ENCODE peak calls at places on chromosome 1, in five cellular contexts. L, E, N, G and S are unnamed samples.

GRCh38 chr1:41515131-41515678 is 30.7 kb upstream of the EDN2 start:
- DNase-seq in E (no peak), G (no peak), N (peak), L (no peak), S (no peak)

GRCh38 chr1:85349224-85349623 is 72.8 kb upstream of the BCL10 start:
- DNase-seq in E (no peak), L (no peak), G (no peak), N (peak), S (no peak)

GRCh38 chr1:80706526-80706925 is 1094.2 kb upstream of the ADGRL2 start:
- DNase-seq in L (no peak), G (no peak), N (no peak), E (no peak), S (no peak)

GRCh38 chr1:29197590-29197924 is 15.9 kb upstream of the SRSF4 start:
- DNase-seq in L (peak), E (no peak), N (peak), G (no peak), S (no peak)

GRCh38 chr1:150999051-150999674 is 7.5 kb downstream of the MINDY1 start:
- DNase-seq in N (peak), G (no peak), E (no peak), L (no peak), S (peak)

GRCh38 chr1:199759268-199759724 is 268.2 kb upstream of the NR5A2 start:
- DNase-seq in N (peak), E (no peak), G (no peak), L (peak), S (peak)

GRCh38 chr1:153881764-153882163 is 41.0 kb downstream of the GATAD2B start:
- DNase-seq in G (no peak), E (no peak), N (no peak), L (no peak), S (peak)

GRCh38 chr1:168391759-168392681 is 111.3 kb downstream of the TBX19 start:
- DNase-seq in N (peak), E (no peak), L (no peak), G (no peak), S (no peak)

GRCh38 chr1:151061012-151061401 is 810 bp downstream of the MLLT11 start:
- DNase-seq in N (peak), E (no peak), G (no peak), L (no peak), S (no peak)

GRCh38 chr1:9315411-9316079 is 22.9 kb downstream of the SPSB1 start:
- DNase-seq in L (no peak), E (no peak), N (no peak), G (no peak), S (peak)

GRCh38 chr1:23152966-23153684 is 15.5 kb downstream of the LUZP1 start:
- DNase-seq in E (no peak), N (no peak), L (no peak), G (no peak), S (no peak)

GRCh38 chr1:42784946-42785693 is at the start of gene TMEM269:
- DNase-seq in E (no peak), L (no peak), N (no peak), G (no peak), S (no peak)

GRCh38 chr1:219174672-219175564 is 1.2 kb downstream of the LYPLAL1 start:
- DNase-seq in N (peak), G (peak), L (no peak), E (no peak), S (peak)

GRCh38 chr1:214259353-214259982 is 21.5 kb upstream of the SMYD2 start:
- DNase-seq in N (peak), E (no peak), L (no peak), G (no peak), S (no peak)

GRCh38 chr1:153456396-153456795 is 4.1 kb downstream of the S100A7 start:
- DNase-seq in E (no peak), N (no peak), G (no peak), L (no peak), S (no peak)

DNA sequence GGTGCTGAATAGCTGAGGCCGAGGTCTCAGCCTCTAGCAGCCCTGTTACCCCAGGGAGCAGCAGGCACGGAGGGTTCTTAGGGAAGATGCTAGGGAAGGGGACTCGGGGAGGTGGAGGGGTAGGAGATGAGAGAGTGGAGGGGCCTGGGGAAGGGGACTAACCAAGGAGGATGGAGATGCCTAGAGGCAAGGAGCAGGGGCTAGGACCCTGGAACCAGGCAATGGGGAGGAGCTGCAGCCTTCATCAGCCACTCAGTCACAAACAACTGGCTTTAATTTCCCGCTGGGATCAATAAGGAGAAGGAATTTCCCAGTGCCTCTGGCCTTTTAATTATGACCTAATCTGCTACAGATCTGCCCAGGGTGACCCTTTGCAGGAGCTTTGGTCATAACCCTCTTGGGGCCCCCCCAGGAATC is 2.9 kb upstream of the CRABP2 start:
- DNase-seq in L (no peak), G (no peak), N (no peak), E (no peak), S (no peak)
- H3K4me3 ChIP-seq in L (no peak), G (no peak), N (no peak), E (no peak), S (no peak)

GRCh38 chr1:223834660-223835263 is 11.0 kb downstream of the TP53BP2 start:
- DNase-seq in G (peak), E (no peak), L (no peak), N (peak), S (peak)
- H3K4me3 ChIP-seq in G (no peak), E (no peak), L (no peak), N (peak), S (peak)

DNA sequence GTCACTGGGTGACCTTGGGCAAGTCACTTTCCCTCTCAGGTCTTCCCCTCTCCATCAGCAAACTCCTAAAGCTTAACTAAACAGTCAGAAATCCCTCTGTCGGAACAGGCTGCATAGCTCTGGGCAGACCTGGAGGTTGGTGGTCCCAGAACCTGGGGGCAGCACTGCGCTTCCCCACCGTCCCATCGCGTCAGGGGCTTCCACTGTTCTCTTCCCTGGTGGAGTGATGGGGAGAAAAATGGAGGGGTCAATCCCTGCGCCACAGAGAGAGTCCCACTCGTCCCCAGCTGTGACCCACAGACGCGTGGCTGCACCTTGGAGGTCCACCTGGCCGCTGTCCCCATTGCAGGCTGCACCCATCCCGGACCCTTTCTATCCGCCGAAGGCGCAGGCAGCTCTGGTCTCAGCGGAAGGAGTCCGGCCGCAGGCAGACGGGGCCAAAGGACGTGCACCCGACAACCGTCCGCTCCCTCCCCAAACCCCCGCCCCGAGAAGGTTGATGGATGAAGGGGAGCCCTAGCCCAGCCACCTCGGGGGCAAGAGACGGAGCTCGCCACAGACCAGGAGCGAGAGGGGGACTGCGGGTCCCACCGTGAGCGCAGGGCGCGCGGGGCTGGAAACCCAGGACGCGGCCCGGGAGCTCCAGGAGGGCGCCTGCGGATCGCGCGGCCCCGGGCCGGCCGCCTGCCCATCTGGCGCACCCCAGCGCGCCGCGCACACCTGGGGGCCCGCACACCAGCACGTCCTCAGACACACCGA is 585 bp upstream of the WNT3A start:
- DNase-seq in L (no peak), G (no peak), N (no peak), E (no peak), S (no peak)
- H3K4me3 ChIP-seq in L (peak), G (no peak), N (peak), E (peak), S (no peak)

GRCh38 chr1:221228594-221228993 is 349.4 kb downstream of the HLX start:
- DNase-seq in N (no peak), G (no peak), E (no peak), L (no peak), S (no peak)

GRCh38 chr1:221227872-221228337 is 348.7 kb downstream of the HLX start:
- DNase-seq in N (no peak), E (no peak), L (no peak), G (no peak), S (no peak)

GRCh38 chr1:221227460-221227859 is 348.2 kb downstream of the HLX start:
- DNase-seq in G (no peak), N (no peak), E (no peak), L (no peak), S (no peak)

DNA sequence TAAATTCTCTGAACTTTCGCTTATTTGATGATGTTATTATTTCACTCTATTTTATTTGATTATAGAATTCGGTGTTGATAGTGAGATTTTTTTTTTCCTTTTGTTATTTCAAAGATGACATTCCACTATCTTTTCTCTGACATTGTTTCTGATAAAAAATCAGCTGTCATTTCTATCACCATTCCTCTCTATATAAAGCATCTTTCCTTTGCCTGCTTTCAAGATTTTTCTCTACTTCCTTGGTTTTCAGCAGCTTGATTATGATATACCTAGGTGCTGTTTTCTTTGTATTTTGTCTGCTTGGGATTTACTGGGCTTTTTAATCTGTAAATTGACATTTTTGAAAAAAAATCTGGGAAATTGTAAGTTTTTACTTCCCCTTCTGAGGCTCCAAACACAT is 344.0 kb downstream of the HLX start:
- DNase-seq in L (no peak), E (no peak), G (no peak), N (no peak), S (no peak)
- H3K4me3 ChIP-seq in L (no peak), E (no peak), G (no peak), N (no peak), S (no peak)